ENCODE peak calls at places on chromosomes 6 and 20, in six cellular contexts. U is GM23338; Y is ascending aorta; E is CD8-positive, alpha-beta T cell; T is astrocyte of the spinal cord; A is AG04450. O is an unnamed sample.

GRCh38 chr6:41917528-41917927 is 3.4 kb downstream of the MED20 start:
- DNase-seq in U (no peak), Y (no peak), E (no peak), T (peak), A (peak), O (peak)

GRCh38 chr20:37384683-37385174 is 38.8 kb downstream of the SRC start:
- DNase-seq in U (peak), Y (peak), E (peak), T (peak), A (no peak), O (no peak)

GRCh38 chr6:14671261-14671681 is 553.7 kb downstream of the CD83 start:
- DNase-seq in U (no peak), Y (no peak), E (no peak), T (peak), A (peak), O (peak)

GRCh38 chr20:57660510-57661199 is 40.4 kb upstream of the ZBP1 start:
- DNase-seq in U (no peak), Y (peak), E (no peak), T (no peak), A (no peak), O (no peak)

GRCh38 chr20:48025061-48025515 is 239.8 kb upstream of the SULF2 start:
- DNase-seq in U (peak), Y (no peak), E (no peak), T (peak), A (no peak), O (peak)

GRCh38 chr20:48448601-48449384 is 379.0 kb downstream of the PREX1 start:
- DNase-seq in U (no peak), Y (no peak), E (no peak), T (no peak), A (no peak), O (no peak)

GRCh38 chr20:53598140-53599038 is 4.8 kb upstream of the ZNF217 start:
- DNase-seq in U (no peak), Y (no peak), E (no peak), T (no peak), A (no peak), O (no peak)

GRCh38 chr6:169119669-169120068 is 134.0 kb downstream of the THBS2 start:
- DNase-seq in U (no peak), Y (no peak), E (no peak), T (no peak), A (no peak), O (no peak)

GRCh38 chr6:150928882-150929281 is 63.4 kb downstream of the MTHFD1L start:
- DNase-seq in U (peak), Y (peak), E (no peak), T (no peak), A (no peak), O (no peak)

GRCh38 chr6:149334201-149334600 is 16.7 kb downstream of the TAB2 start:
- DNase-seq in U (no peak), Y (no peak), E (no peak), T (peak), A (no peak), O (peak)

GRCh38 chr6:161455848-161456247 is 182.0 kb upstream of the AGPAT4 start:
- DNase-seq in U (no peak), Y (no peak), E (no peak), T (no peak), A (no peak), O (no peak)
- TF ChIP-seq CTCF in U (no peak), Y (no peak), E (no peak), T (no peak), A (no peak), O (no peak)

GRCh38 chr20:50195524-50196120 is 5.0 kb downstream of the CEBPB start:
- DNase-seq in U (no peak), Y (no peak), E (no peak), T (no peak), A (no peak), O (no peak)
- H3K4me3 ChIP-seq in U (no peak), Y (no peak), E (no peak), T (no peak), A (no peak), O (no peak)

GRCh38 chr6:134637847-134638438 is 312.0 kb downstream of the ALDH8A1 start:
- DNase-seq in U (peak), Y (no peak), E (no peak), T (no peak), A (no peak), O (no peak)

GRCh38 chr6:134642217-134642616 is 307.7 kb downstream of the ALDH8A1 start:
- DNase-seq in U (no peak), Y (no peak), E (no peak), T (no peak), A (peak), O (no peak)

GRCh38 chr6:134642819-134643218 is 307.1 kb downstream of the ALDH8A1 start:
- DNase-seq in U (no peak), Y (no peak), E (no peak), T (no peak), A (no peak), O (no peak)

GRCh38 chr6:134640229-134640628 is 309.7 kb downstream of the ALDH8A1 start:
- DNase-seq in U (no peak), Y (no peak), E (no peak), T (no peak), A (no peak), O (no peak)

DNA sequence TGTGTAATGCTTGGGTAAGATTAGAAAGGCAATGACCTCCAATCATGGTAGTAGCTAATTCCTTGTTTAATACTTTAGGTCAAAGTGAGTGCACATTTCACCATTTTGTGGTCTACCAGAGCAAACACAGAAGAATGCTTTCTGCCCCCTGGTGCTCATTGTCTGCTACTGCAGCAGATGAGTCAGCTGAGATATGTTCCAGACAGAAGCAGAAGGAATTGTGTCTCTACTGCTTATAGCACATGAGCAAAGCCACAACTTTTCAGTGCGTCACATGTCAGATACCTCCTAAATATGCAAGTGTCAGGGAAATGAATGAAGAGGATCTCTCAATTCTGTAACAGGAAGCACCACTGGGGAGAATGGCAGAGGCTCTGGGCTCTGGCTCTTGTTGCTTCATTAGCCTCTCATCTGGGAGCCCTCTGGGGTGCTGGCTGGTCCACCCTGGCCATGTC is 308.9 kb downstream of the ALDH8A1 start:
- DNase-seq in U (peak), Y (peak), E (peak), T (peak), A (peak), O (peak)
- TF ChIP-seq CTCF in U (peak), Y (peak), E (peak), T (peak), A (peak), O (peak)

GRCh38 chr6:155623450-155624178 is 168.0 kb upstream of the NOX3 start:
- DNase-seq in U (peak), Y (no peak), E (no peak), T (no peak), A (no peak), O (no peak)
- H3K4me3 ChIP-seq in U (peak), Y (no peak), E (no peak), T (no peak), A (no peak), O (no peak)

GRCh38 chr6:165049362-165049761 is 260.0 kb downstream of the C6orf118 start:
- DNase-seq in U (peak), Y (no peak), E (no peak), T (no peak), A (no peak), O (no peak)
- TF ChIP-seq CTCF in U (peak), Y (no peak), E (no peak), T (peak), A (peak), O (peak)

GRCh38 chr6:111550953-111551352 is 54.7 kb downstream of the TRAF3IP2 start:
- DNase-seq in U (no peak), Y (peak), E (no peak), T (no peak), A (no peak), O (no peak)

GRCh38 chr6:111551521-111552231 is 54.0 kb downstream of the TRAF3IP2 start:
- DNase-seq in U (no peak), Y (peak), E (no peak), T (no peak), A (no peak), O (no peak)

GRCh38 chr6:111553580-111553979 is 52.1 kb downstream of the TRAF3IP2 start:
- DNase-seq in U (no peak), Y (no peak), E (no peak), T (no peak), A (no peak), O (no peak)

GRCh38 chr6:111552999-111553398 is 52.7 kb downstream of the TRAF3IP2 start:
- DNase-seq in U (no peak), Y (no peak), E (no peak), T (no peak), A (no peak), O (no peak)

DNA sequence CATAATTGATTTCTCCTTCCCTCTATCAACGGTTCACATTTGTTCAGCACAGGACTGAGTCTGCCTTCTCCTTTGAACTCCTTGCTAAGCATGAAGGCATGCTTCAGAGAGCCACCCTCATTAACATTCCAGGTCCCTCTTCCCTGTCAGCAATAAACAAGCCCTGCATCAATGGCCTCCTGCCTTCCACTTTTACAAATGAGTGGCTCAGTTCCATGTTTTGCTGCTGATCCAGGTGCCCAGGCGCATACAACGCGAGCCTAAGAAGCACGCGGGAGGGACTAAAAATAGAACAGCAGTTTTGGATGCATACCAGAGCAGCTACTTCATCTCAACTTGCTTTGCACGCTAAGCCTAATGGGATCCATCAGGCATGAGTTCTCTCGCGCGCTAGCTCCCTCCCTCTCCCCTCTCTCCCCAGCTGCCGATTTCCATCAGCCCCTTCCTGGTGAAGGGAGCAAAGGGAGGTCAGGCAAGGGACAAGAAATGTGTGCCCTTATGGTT is 53.4 kb downstream of the TRAF3IP2 start:
- DNase-seq in U (peak), Y (peak), E (no peak), T (peak), A (peak), O (peak)
- H3K4me3 ChIP-seq in U (peak), Y (no peak), E (no peak), T (no peak), A (peak), O (no peak)